ENCODE peak calls at places on chromosomes 1 and 21, in eight cellular contexts. One of them, this sample, is unnamed.

GRCh38 chr1:210264521-210265380 is 32.2 kb downstream of the SERTAD4 start:
- DNase-seq in HCT116: no peak
- DNase-seq in brain microvascular endothelial cell: no peak
- DNase-seq in astrocyte of the cerebellum: no peak
- DNase-seq in hepatocyte: peak; percentile 22
- DNase-seq in lung: no peak
- DNase-seq in cardiac muscle cell: peak; percentile 50
- DNase-seq in psoas muscle: no peak
- DNase-seq in this sample: no peak

GRCh38 chr1:76264642-76265041 is 190.1 kb downstream of the ST6GALNAC3 start:
- DNase-seq in hepatocyte: no peak
- DNase-seq in brain microvascular endothelial cell: no peak
- DNase-seq in cardiac muscle cell: no peak
- DNase-seq in astrocyte of the cerebellum: no peak
- DNase-seq in lung: no peak
- DNase-seq in psoas muscle: no peak
- DNase-seq in HCT116: no peak
- DNase-seq in this sample: no peak

GRCh38 chr1:203287109-203287893 is 18.0 kb upstream of the BTG2 start:
- DNase-seq in psoas muscle: peak; percentile 60
- DNase-seq in lung: peak; percentile 78
- DNase-seq in HCT116: no peak
- DNase-seq in brain microvascular endothelial cell: no peak
- DNase-seq in cardiac muscle cell: peak; percentile 71
- DNase-seq in hepatocyte: peak; percentile 55
- DNase-seq in astrocyte of the cerebellum: no peak
- DNase-seq in this sample: peak; percentile 97

GRCh38 chr1:15702722-15703550 is 18.8 kb downstream of the PLEKHM2 start:
- DNase-seq in psoas muscle: no peak
- DNase-seq in brain microvascular endothelial cell: no peak
- DNase-seq in HCT116: no peak
- DNase-seq in hepatocyte: peak; percentile 39
- DNase-seq in astrocyte of the cerebellum: no peak
- DNase-seq in lung: no peak
- DNase-seq in cardiac muscle cell: peak; percentile 39
- DNase-seq in this sample: no peak

GRCh38 chr21:35909456-35910178 is 150.7 kb downstream of the SETD4 start:
- DNase-seq in cardiac muscle cell: no peak
- DNase-seq in psoas muscle: no peak
- DNase-seq in astrocyte of the cerebellum: no peak
- DNase-seq in HCT116: no peak
- DNase-seq in lung: no peak
- DNase-seq in hepatocyte: no peak
- DNase-seq in brain microvascular endothelial cell: no peak
- DNase-seq in this sample: no peak

GRCh38 chr21:45318556-45319341 is 31.1 kb upstream of the POFUT2 start:
- DNase-seq in lung: no peak
- DNase-seq in brain microvascular endothelial cell: no peak
- DNase-seq in cardiac muscle cell: peak; percentile 43
- DNase-seq in psoas muscle: peak; percentile 68
- DNase-seq in HCT116: peak; percentile 40
- DNase-seq in hepatocyte: peak; percentile 78
- DNase-seq in astrocyte of the cerebellum: no peak
- DNase-seq in this sample: no peak

GRCh38 chr21:45266518-45267389 is 20.9 kb downstream of the POFUT2 start:
- DNase-seq in hepatocyte: no peak
- DNase-seq in astrocyte of the cerebellum: no peak
- DNase-seq in cardiac muscle cell: no peak
- DNase-seq in brain microvascular endothelial cell: peak; percentile 25
- DNase-seq in HCT116: no peak
- DNase-seq in psoas muscle: no peak
- DNase-seq in lung: no peak
- DNase-seq in this sample: no peak

GRCh38 chr1:202281316-202282016 is 60.3 kb downstream of the UBE2T start:
- DNase-seq in lung: no peak
- DNase-seq in hepatocyte: no peak
- DNase-seq in cardiac muscle cell: peak; percentile 90
- DNase-seq in psoas muscle: no peak
- DNase-seq in astrocyte of the cerebellum: peak; percentile 75
- DNase-seq in HCT116: no peak
- DNase-seq in brain microvascular endothelial cell: peak; percentile 65
- DNase-seq in this sample: no peak

GRCh38 chr1:45545019-45545493 is 5.6 kb upstream of the AKR1A1 start:
- DNase-seq in astrocyte of the cerebellum: no peak
- DNase-seq in lung: no peak
- DNase-seq in cardiac muscle cell: no peak
- DNase-seq in psoas muscle: no peak
- DNase-seq in HCT116: no peak
- DNase-seq in brain microvascular endothelial cell: no peak
- DNase-seq in hepatocyte: no peak
- DNase-seq in this sample: no peak

GRCh38 chr1:29861446-29861845 is 625.1 kb downstream of the PTPRU start:
- DNase-seq in hepatocyte: no peak
- DNase-seq in astrocyte of the cerebellum: no peak
- DNase-seq in brain microvascular endothelial cell: no peak
- DNase-seq in lung: no peak
- DNase-seq in cardiac muscle cell: no peak
- DNase-seq in HCT116: no peak
- DNase-seq in psoas muscle: no peak
- DNase-seq in this sample: no peak

GRCh38 chr1:168483531-168483930 is 60.3 kb downstream of the XCL2 start:
- DNase-seq in astrocyte of the cerebellum: peak; percentile 86
- DNase-seq in lung: no peak
- DNase-seq in psoas muscle: no peak
- DNase-seq in cardiac muscle cell: peak; percentile 94
- DNase-seq in brain microvascular endothelial cell: peak; percentile 2
- DNase-seq in HCT116: no peak
- DNase-seq in hepatocyte: no peak
- DNase-seq in this sample: no peak

GRCh38 chr1:59819566-59820438 is 5.1 kb downstream of the HOOK1 start:
- DNase-seq in HCT116: no peak
- DNase-seq in cardiac muscle cell: no peak
- DNase-seq in brain microvascular endothelial cell: no peak
- DNase-seq in astrocyte of the cerebellum: no peak
- DNase-seq in psoas muscle: no peak
- DNase-seq in hepatocyte: no peak
- DNase-seq in lung: no peak
- DNase-seq in this sample: no peak

GRCh38 chr1:59815892-59816291 is 1.1 kb downstream of the HOOK1 start:
- DNase-seq in hepatocyte: peak; percentile 10
- DNase-seq in astrocyte of the cerebellum: no peak
- DNase-seq in HCT116: no peak
- DNase-seq in cardiac muscle cell: no peak
- DNase-seq in brain microvascular endothelial cell: no peak
- DNase-seq in lung: no peak
- DNase-seq in psoas muscle: no peak
- DNase-seq in this sample: no peak

GRCh38 chr1:59816318-59816878 is 1.6 kb downstream of the HOOK1 start:
- DNase-seq in lung: no peak
- DNase-seq in astrocyte of the cerebellum: no peak
- DNase-seq in hepatocyte: no peak
- DNase-seq in HCT116: no peak
- DNase-seq in cardiac muscle cell: no peak
- DNase-seq in psoas muscle: no peak
- DNase-seq in brain microvascular endothelial cell: no peak
- DNase-seq in this sample: no peak

GRCh38 chr1:59814901-59815825 is at the start of gene HOOK1:
- DNase-seq in astrocyte of the cerebellum: no peak
- DNase-seq in psoas muscle: no peak
- DNase-seq in brain microvascular endothelial cell: no peak
- DNase-seq in lung: no peak
- DNase-seq in HCT116: no peak
- DNase-seq in cardiac muscle cell: no peak
- DNase-seq in hepatocyte: peak; percentile 15
- DNase-seq in this sample: no peak

GRCh38 chr1:59814180-59814900 is 409 bp upstream of the HOOK1 start:
- DNase-seq in hepatocyte: peak; percentile 95
- DNase-seq in psoas muscle: peak; percentile 42
- DNase-seq in brain microvascular endothelial cell: no peak
- DNase-seq in astrocyte of the cerebellum: no peak
- DNase-seq in HCT116: peak; percentile 99
- DNase-seq in cardiac muscle cell: peak; percentile 4
- DNase-seq in lung: peak; percentile 90
- DNase-seq in this sample: no peak
- H3K4me3 ChIP-seq in hepatocyte: peak overlapping the region; percentile 63
- H3K4me3 ChIP-seq in psoas muscle: peak overlapping the region; percentile 53
- H3K4me3 ChIP-seq in brain microvascular endothelial cell: peak overlapping the region; percentile 20
- H3K4me3 ChIP-seq in astrocyte of the cerebellum: peak overlapping the region; percentile 32
- H3K4me3 ChIP-seq in HCT116: peak overlapping the region; percentile 72
- H3K4me3 ChIP-seq in cardiac muscle cell: peak overlapping the region; percentile 85
- H3K4me3 ChIP-seq in lung: no peak overlapping the region
- H3K4me3 ChIP-seq in this sample: no peak overlapping the region

GRCh38 chr1:14111121-14111520 is 411.1 kb downstream of the PRDM2 start:
- DNase-seq in brain microvascular endothelial cell: no peak
- DNase-seq in lung: no peak
- DNase-seq in HCT116: no peak
- DNase-seq in astrocyte of the cerebellum: no peak
- DNase-seq in psoas muscle: no peak
- DNase-seq in hepatocyte: no peak
- DNase-seq in cardiac muscle cell: no peak
- DNase-seq in this sample: no peak

GRCh38 chr1:14112613-14113012 is 412.6 kb downstream of the PRDM2 start:
- DNase-seq in brain microvascular endothelial cell: no peak
- DNase-seq in lung: no peak
- DNase-seq in astrocyte of the cerebellum: no peak
- DNase-seq in cardiac muscle cell: no peak
- DNase-seq in hepatocyte: no peak
- DNase-seq in psoas muscle: no peak
- DNase-seq in HCT116: no peak
- DNase-seq in this sample: no peak

GRCh38 chr1:14113271-14113670 is 413.3 kb downstream of the PRDM2 start:
- DNase-seq in hepatocyte: no peak
- DNase-seq in lung: no peak
- DNase-seq in brain microvascular endothelial cell: no peak
- DNase-seq in astrocyte of the cerebellum: no peak
- DNase-seq in psoas muscle: no peak
- DNase-seq in cardiac muscle cell: no peak
- DNase-seq in HCT116: no peak
- DNase-seq in this sample: no peak

GRCh38 chr1:14115976-14116375 is 416.0 kb downstream of the PRDM2 start:
- DNase-seq in cardiac muscle cell: no peak
- DNase-seq in psoas muscle: no peak
- DNase-seq in brain microvascular endothelial cell: no peak
- DNase-seq in lung: no peak
- DNase-seq in HCT116: no peak
- DNase-seq in hepatocyte: no peak
- DNase-seq in astrocyte of the cerebellum: no peak
- DNase-seq in this sample: no peak

DNA sequence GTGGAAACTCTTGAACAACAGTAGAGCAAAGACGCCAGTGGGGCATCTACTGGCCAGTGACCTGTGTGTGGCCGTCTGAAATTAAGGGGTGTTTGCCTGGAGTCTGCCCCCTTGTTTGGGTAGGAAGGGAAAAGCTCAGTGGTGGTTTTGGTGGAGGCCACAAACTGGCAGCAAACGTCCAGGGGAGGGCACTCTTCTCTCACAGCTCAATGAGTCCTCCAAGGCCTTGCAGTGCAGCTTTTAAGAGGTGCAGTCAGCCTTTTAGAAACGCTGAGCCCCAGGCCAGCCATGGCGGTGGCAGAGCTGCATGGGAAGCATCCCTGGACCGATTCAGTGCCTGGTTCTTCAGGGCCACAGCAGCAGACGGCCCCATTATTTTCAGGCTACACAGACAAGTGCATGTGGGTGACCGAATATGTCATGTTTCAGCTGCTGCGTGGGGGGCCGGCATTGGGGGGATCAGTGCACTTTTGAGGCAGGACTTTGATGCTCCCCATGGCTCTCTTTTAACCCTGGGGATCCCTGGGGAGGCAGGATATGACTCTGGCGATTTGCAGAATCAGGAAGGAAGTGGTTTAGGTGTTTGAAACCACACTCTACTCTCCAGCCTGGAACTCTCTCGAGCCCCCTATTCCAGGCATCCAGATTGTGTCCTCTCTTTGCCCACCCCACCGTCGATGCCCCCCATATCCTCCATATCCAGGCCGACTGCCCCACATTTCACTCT is 414.0 kb downstream of the PRDM2 start:
- DNase-seq in psoas muscle: peak; percentile 31
- DNase-seq in lung: peak; percentile 53
- DNase-seq in brain microvascular endothelial cell: no peak
- DNase-seq in HCT116: no peak
- DNase-seq in hepatocyte: peak; percentile 78
- DNase-seq in astrocyte of the cerebellum: peak; percentile 61
- DNase-seq in cardiac muscle cell: peak; percentile 59
- DNase-seq in this sample: peak; percentile 3
- TF ChIP-seq CTCF in psoas muscle: no peak
- TF ChIP-seq CTCF in lung: peak; percentile 2
- TF ChIP-seq CTCF in brain microvascular endothelial cell: no peak
- TF ChIP-seq CTCF in HCT116: peak; percentile 27
- TF ChIP-seq CTCF in hepatocyte: peak; percentile 70
- TF ChIP-seq CTCF in astrocyte of the cerebellum: peak; percentile 80
- TF ChIP-seq CTCF in cardiac muscle cell: peak; percentile 64
- TF ChIP-seq CTCF in this sample: no peak

DNA sequence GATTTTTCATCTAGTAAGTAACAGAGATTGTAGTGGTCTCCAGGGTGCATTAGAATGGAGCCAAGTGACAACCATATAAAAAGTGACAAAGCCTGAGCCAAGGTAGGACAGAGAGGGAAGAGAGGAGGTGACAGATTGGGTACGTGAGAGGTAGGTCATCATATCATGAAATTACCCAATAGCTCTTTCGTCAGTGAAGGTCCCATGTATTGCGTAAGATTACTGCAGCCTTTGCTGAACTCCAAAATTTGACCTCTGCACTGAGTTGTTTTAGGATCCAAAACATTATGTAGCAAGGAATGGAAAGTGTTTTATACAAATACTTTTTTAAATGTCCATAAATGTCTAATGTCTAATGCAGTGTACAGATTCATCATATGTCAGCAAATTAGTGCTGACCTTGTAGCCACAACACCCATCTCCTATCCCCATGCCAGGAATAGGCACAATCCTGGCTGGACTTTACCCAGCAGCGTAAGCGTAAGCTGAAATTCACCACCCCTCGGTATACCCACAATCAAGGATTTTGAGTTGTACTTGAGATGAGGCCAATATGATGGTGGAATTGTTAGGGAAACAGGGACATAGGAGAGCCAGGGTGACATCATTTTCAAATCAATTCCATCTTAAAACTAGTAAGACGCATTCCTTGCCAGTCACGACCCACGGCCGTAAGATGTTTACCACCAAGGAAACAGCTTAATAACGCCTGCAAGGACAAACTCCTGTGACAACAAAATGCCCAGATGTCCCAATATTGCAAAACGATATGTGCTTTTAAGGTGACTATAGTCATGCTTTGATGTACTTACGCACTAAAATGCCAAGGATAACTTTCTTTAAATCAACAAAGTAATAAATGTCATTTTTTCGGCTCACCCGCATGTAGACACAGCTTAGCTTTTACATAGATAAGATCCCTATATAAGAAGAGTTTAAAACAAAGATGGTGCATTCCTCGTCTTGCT is 38.1 kb upstream of the GREM2 start:
- DNase-seq in HCT116: no peak
- DNase-seq in lung: no peak
- DNase-seq in cardiac muscle cell: no peak
- DNase-seq in hepatocyte: no peak
- DNase-seq in psoas muscle: no peak
- DNase-seq in brain microvascular endothelial cell: no peak
- DNase-seq in astrocyte of the cerebellum: no peak
- DNase-seq in this sample: no peak
- H3K4me3 ChIP-seq in HCT116: no peak overlapping the region
- H3K4me3 ChIP-seq in lung: no peak overlapping the region
- H3K4me3 ChIP-seq in cardiac muscle cell: no peak overlapping the region
- H3K4me3 ChIP-seq in hepatocyte: no peak overlapping the region
- H3K4me3 ChIP-seq in psoas muscle: no peak overlapping the region
- H3K4me3 ChIP-seq in brain microvascular endothelial cell: no peak overlapping the region
- H3K4me3 ChIP-seq in astrocyte of the cerebellum: no peak overlapping the region
- H3K4me3 ChIP-seq in this sample: no peak overlapping the region

GRCh38 chr1:1035291-1035931 is 15.5 kb downstream of the AGRN start:
- DNase-seq in psoas muscle: no peak
- DNase-seq in HCT116: no peak
- DNase-seq in astrocyte of the cerebellum: no peak
- DNase-seq in lung: no peak
- DNase-seq in hepatocyte: no peak
- DNase-seq in cardiac muscle cell: no peak
- DNase-seq in brain microvascular endothelial cell: no peak
- DNase-seq in this sample: no peak
- TF ChIP-seq CTCF in psoas muscle: no peak
- TF ChIP-seq CTCF in HCT116: no peak
- TF ChIP-seq CTCF in astrocyte of the cerebellum: no peak
- TF ChIP-seq CTCF in lung: no peak
- TF ChIP-seq CTCF in hepatocyte: no peak
- TF ChIP-seq CTCF in cardiac muscle cell: no peak
- TF ChIP-seq CTCF in brain microvascular endothelial cell: peak; percentile 17
- TF ChIP-seq CTCF in this sample: no peak

This sample was measured in HL-60.